ENCODE peak calls at places on chromosomes 1 and 21, in five cellular contexts. Y is CD8-positive, alpha-beta T cell; X is iPS DF 6.9; P is GM23248; N is kidney. Q is an unnamed sample.

GRCh38 chr1:89273324-89273778 is 691 bp upstream of the GBP5 start:
- DNase-seq in N (peak; percentile 77), Y (no peak), X (no peak), P (no peak), Q (no peak)

GRCh38 chr1:234398849-234399381 is 25.7 kb downstream of the COA6 start:
- DNase-seq in X (no peak), Y (no peak), N (no peak), P (peak; percentile 79), Q (no peak)

GRCh38 chr1:179353546-179353945 is 12.2 kb upstream of the AXDND1 start:
- DNase-seq in X (no peak), P (peak; percentile 61), Y (no peak), N (no peak), Q (no peak)

GRCh38 chr1:32863516-32864245 is 7.0 kb downstream of the FNDC5 start:
- DNase-seq in P (no peak), Y (no peak), N (no peak), X (no peak), Q (no peak)

GRCh38 chr1:182761396-182762395 is 27.9 kb upstream of the NPL start:
- DNase-seq in N (no peak), X (no peak), P (peak; percentile 36), Y (no peak), Q (no peak)

GRCh38 chr21:42565886-42566523 is 52.4 kb downstream of the SLC37A1 start:
- DNase-seq in Y (no peak), P (no peak), N (peak; percentile 65), X (no peak), Q (peak; percentile 70)

GRCh38 chr1:239976130-239976968 is 115.3 kb upstream of the FMN2 start:
- DNase-seq in N (no peak), Y (no peak), X (peak; percentile 43), P (peak; percentile 69), Q (no peak)

GRCh38 chr1:24696033-24696755 is 49.1 kb upstream of the CLIC4 start:
- DNase-seq in X (no peak), N (no peak), Y (no peak), P (no peak), Q (no peak)

GRCh38 chr1:56295949-56296929 is 283.1 kb downstream of the PLPP3 start:
- DNase-seq in Y (no peak), N (no peak), P (no peak), X (no peak), Q (no peak)

GRCh38 chr1:181931873-181932272 is 129.6 kb downstream of the ZNF648 start:
- DNase-seq in X (no peak), Y (no peak), P (no peak), N (no peak), Q (no peak)

GRCh38 chr1:93143136-93143535 is 37.1 kb downstream of the TMED5 start:
- DNase-seq in Y (no peak), X (no peak), P (no peak), N (no peak), Q (no peak)

GRCh38 chr1:224554620-224555259 is 61.4 kb upstream of the CNIH3 start:
- DNase-seq in N (no peak), Y (no peak), P (no peak), X (no peak), Q (no peak)

GRCh38 chr1:39409055-39409816 is 82.2 kb upstream of the BMP8A start:
- DNase-seq in N (peak; percentile 81), Y (peak; percentile 30), X (no peak), P (peak; percentile 77), Q (peak; percentile 87)

GRCh38 chr21:37365657-37366487 is 701 bp upstream of the DYRK1A start:
- DNase-seq in X (no peak), N (peak; percentile 92), P (peak; percentile 82), Y (peak; percentile 56), Q (peak; percentile 84)

GRCh38 chr1:159122005-159122621 is 45.5 kb upstream of the AIM2 start:
- DNase-seq in N (no peak), X (no peak), P (peak; percentile 79), Y (no peak), Q (no peak)

GRCh38 chr1:111553199-111553598 is 49.8 kb upstream of the ADORA3 start:
- DNase-seq in X (no peak), Y (no peak), N (no peak), P (peak; percentile 89), Q (no peak)

GRCh38 chr1:41331546-41331917 is 29.7 kb upstream of the FOXO6 start:
- DNase-seq in N (no peak), X (no peak), P (no peak), Y (no peak), Q (peak; percentile 53)

GRCh38 chr1:104182251-104182650 is 432.6 kb downstream of the AMY1C start:
- DNase-seq in X (no peak), N (no peak), Y (no peak), P (no peak), Q (no peak)

GRCh38 chr1:25065246-25066238 is 135.5 kb upstream of the RUNX3 start:
- DNase-seq in P (peak; percentile 82), N (peak; percentile 72), Y (peak; percentile 81), X (no peak), Q (no peak)

GRCh38 chr1:84689514-84690396 is 506 bp downstream of the SSX2IP start:
- DNase-seq in P (peak; percentile 79), Y (no peak), X (no peak), N (peak; percentile 87), Q (peak; percentile 83)

GRCh38 chr1:1187938-1188337 is 14.3 kb downstream of the TTLL10 start:
- DNase-seq in X (no peak), N (no peak), P (no peak), Y (no peak), Q (no peak)

GRCh38 chr1:59481915-59482505 is 185.1 kb downstream of the FGGY start:
- DNase-seq in Y (no peak), P (peak; percentile 42), N (no peak), X (no peak), Q (no peak)

GRCh38 chr21:46128106-46128982 is 27.0 kb downstream of the FTCD start:
- DNase-seq in X (no peak), N (peak; percentile 43), Y (peak; percentile 12), P (peak; percentile 48), Q (peak; percentile 63)

GRCh38 chr1:55129194-55129728 is 85.9 kb downstream of the USP24 start:
- DNase-seq in P (peak; percentile 76), X (no peak), N (no peak), Y (no peak), Q (no peak)

GRCh38 chr1:55120538-55120937 is 81.2 kb downstream of the PCSK9 start:
- DNase-seq in N (no peak), X (no peak), Y (no peak), P (no peak), Q (no peak)

GRCh38 chr1:55127827-55128343 is 87.3 kb downstream of the USP24 start:
- DNase-seq in P (peak; percentile 31), Y (no peak), N (no peak), X (no peak), Q (no peak)

GRCh38 chr1:55128418-55128817 is 86.7 kb downstream of the USP24 start:
- DNase-seq in P (no peak), Y (no peak), N (no peak), X (no peak), Q (no peak)

GRCh38 chr1:55124470-55124869 is 85.1 kb downstream of the PCSK9 start:
- DNase-seq in N (no peak), Y (no peak), X (no peak), P (no peak), Q (no peak)
- H3K4me1 ChIP-seq in N (peaks cover 3% of the 10 kb centered on the region), Y (no peaks in the 10 kb centered on the region), X (no peaks in the 10 kb centered on the region), P (peaks cover 7% of the 10 kb centered on the region), Q (no peaks in the 10 kb centered on the region)

GRCh38 chr1:69073176-69073575 is 494.5 kb upstream of the LRRC7 start:
- DNase-seq in P (no peak), Y (no peak), X (no peak), N (no peak), Q (no peak)
- H3K9me3 ChIP-seq in P (no peaks in the 10 kb centered on the region), Y (no peaks in the 10 kb centered on the region), X (no peaks in the 10 kb centered on the region), N (no peaks in the 10 kb centered on the region), Q (no peaks in the 10 kb centered on the region)

GRCh38 chr1:36948147-36948546 is 86.2 kb downstream of the GRIK3 start:
- DNase-seq in P (no peak), N (no peak), Y (no peak), X (no peak), Q (no peak)

GRCh38 chr1:36948606-36949005 is 85.7 kb downstream of the GRIK3 start:
- DNase-seq in N (no peak), P (no peak), Y (no peak), X (no peak), Q (no peak)

GRCh38 chr1:36950588-36950987 is 83.7 kb downstream of the GRIK3 start:
- DNase-seq in P (no peak), N (no peak), Y (no peak), X (no peak), Q (no peak)

GRCh38 chr1:36951761-36952160 is 82.6 kb downstream of the GRIK3 start:
- DNase-seq in Y (no peak), P (no peak), X (no peak), N (no peak), Q (no peak)

DNA sequence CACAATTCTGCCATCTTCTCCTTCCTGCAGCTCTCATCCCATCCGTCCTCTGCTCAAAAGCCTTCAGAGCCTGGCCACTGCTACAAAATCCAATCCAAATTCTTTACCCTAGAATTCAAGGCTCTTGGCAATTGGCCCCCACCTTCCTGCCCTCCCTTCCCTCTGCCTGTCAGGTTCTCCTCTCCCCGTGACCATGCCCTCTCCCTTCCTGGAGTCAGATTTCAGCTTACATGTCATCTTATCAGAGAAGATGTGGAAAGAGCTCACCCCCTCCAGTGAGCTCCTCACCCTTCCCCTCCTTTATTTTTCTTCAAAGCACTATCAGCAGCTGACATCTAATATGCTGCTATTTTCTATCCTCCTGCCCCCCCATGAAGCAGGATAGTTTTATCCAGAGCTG is 86.9 kb downstream of the GRIK3 start:
- DNase-seq in P (no peak), Y (no peak), X (no peak), N (no peak), Q (no peak)
- H3K4me1 ChIP-seq in P (no peaks in the 10 kb centered on the region), Y (no peaks in the 10 kb centered on the region), X (peaks cover 5% of the 10 kb centered on the region), N (no peaks in the 10 kb centered on the region), Q (no peaks in the 10 kb centered on the region)

GRCh38 chr1:49252917-49253316 is 476.2 kb upstream of the BEND5 start:
- DNase-seq in Y (no peak), X (no peak), P (no peak), N (no peak), Q (no peak)
- H3K9me3 ChIP-seq in Y (no peaks in the 10 kb centered on the region), X (peaks cover 9% of the 10 kb centered on the region), P (no peaks in the 10 kb centered on the region), N (no peaks in the 10 kb centered on the region), Q (peaks cover 8% of the 10 kb centered on the region)

Q was measured in suprapubic skin.